ENCODE peak calls at places on chromosomes 7 and 10, in seven cellular contexts. I is mesenchymal stem cell, G is H9, M is neuronal stem cell, U is mesendoderm, R is trophoblast cell, Q is H1. O is an unnamed sample.

GRCh38 chr7:47636111-47636692 is 54.3 kb upstream of the TNS3 start:
- DNase-seq in I (no peak), G (no peak), M (no peak), U (no peak), R (no peak), Q (no peak), O (no peak)

GRCh38 chr7:141585592-141586510 is 34.6 kb downstream of the AGK start:
- DNase-seq in I (peak; percentile 94), G (no peak), M (no peak), U (peak; percentile 76), R (peak; percentile 27), Q (no peak), O (peak; percentile 95)

GRCh38 chr10:23193435-23194074 is 1.4 kb downstream of the PTF1A start:
- DNase-seq in I (no peak), G (no peak), M (no peak), U (no peak), R (no peak), Q (no peak), O (no peak)

GRCh38 chr7:102111758-102112119 is 174.9 kb upstream of the SH2B2 start:
- DNase-seq in I (no peak), G (peak; percentile 53), M (no peak), U (no peak), R (no peak), Q (no peak), O (no peak)

GRCh38 chr10:103069453-103070331 is 123.4 kb downstream of the NT5C2 start:
- DNase-seq in I (peak; percentile 60), G (peak; percentile 69), M (peak; percentile 42), U (peak; percentile 70), R (peak; percentile 69), Q (peak; percentile 83), O (peak; percentile 68)

GRCh38 chr7:113652501-113652900 is 266.3 kb downstream of the PPP1R3A start:
- DNase-seq in I (no peak), G (no peak), M (no peak), U (no peak), R (no peak), Q (no peak), O (peak; percentile 11)

GRCh38 chr7:100016209-100016901 is 959 bp downstream of the ZKSCAN1 start:
- DNase-seq in I (peak; percentile 42), G (no peak), M (no peak), U (no peak), R (no peak), Q (no peak), O (no peak)

GRCh38 chr10:21528452-21529235 is 3.2 kb upstream of the SKIDA1 start:
- DNase-seq in I (peak; percentile 56), G (no peak), M (no peak), U (peak; percentile 60), R (no peak), Q (no peak), O (no peak)

GRCh38 chr10:49076741-49077521 is 38.4 kb downstream of the VSTM4 start:
- DNase-seq in I (no peak), G (no peak), M (no peak), U (no peak), R (no peak), Q (peak; percentile 17), O (no peak)

GRCh38 chr7:4833691-4834600 is 27.9 kb downstream of the PAPOLB start:
- DNase-seq in I (no peak), G (no peak), M (no peak), U (no peak), R (no peak), Q (no peak), O (no peak)

GRCh38 chr7:71687831-71688599 is 556.1 kb downstream of the GALNT17 start:
- DNase-seq in I (no peak), G (no peak), M (no peak), U (no peak), R (no peak), Q (no peak), O (no peak)

GRCh38 chr10:6530211-6530840 is 49.8 kb downstream of the PRKCQ start:
- DNase-seq in I (no peak), G (no peak), M (no peak), U (no peak), R (no peak), Q (no peak), O (no peak)

GRCh38 chr7:75869776-75870379 is 9.0 kb upstream of the RHBDD2 start:
- DNase-seq in I (no peak), G (no peak), M (no peak), U (no peak), R (no peak), Q (no peak), O (no peak)

GRCh38 chr10:121607310-121608055 is 9.2 kb upstream of the FGFR2 start:
- DNase-seq in I (no peak), G (no peak), M (no peak), U (no peak), R (no peak), Q (no peak), O (no peak)

GRCh38 chr10:119207713-119208552 is 562 bp downstream of the GRK5 start:
- DNase-seq in I (peak; percentile 76), G (no peak), M (peak; percentile 58), U (no peak), R (peak; percentile 57), Q (peak; percentile 81), O (peak; percentile 62)

GRCh38 chr10:34638405-34639054 is 176.6 kb downstream of the PARD3 start:
- DNase-seq in I (peak; percentile 79), G (peak; percentile 75), M (peak; percentile 76), U (peak; percentile 81), R (peak; percentile 67), Q (peak; percentile 87), O (peak; percentile 88)

GRCh38 chr10:124048371-124049290 is 44.8 kb downstream of the CHST15 start:
- DNase-seq in I (peak; percentile 27), G (no peak), M (no peak), U (no peak), R (no peak), Q (no peak), O (no peak)

GRCh38 chr10:22389856-22390589 is 44.7 kb downstream of the SPAG6 start:
- DNase-seq in I (no peak), G (no peak), M (no peak), U (peak; percentile 26), R (no peak), Q (no peak), O (no peak)

GRCh38 chr7:43873300-43873699 is 4.0 kb upstream of the MRPS24 start:
- DNase-seq in I (peak; percentile 43), G (no peak), M (no peak), U (no peak), R (no peak), Q (no peak), O (peak; percentile 87)

GRCh38 chr7:116213361-116214155 is 3.2 kb downstream of the TES start:
- DNase-seq in I (peak; percentile 62), G (no peak), M (no peak), U (no peak), R (no peak), Q (no peak), O (no peak)

DNA sequence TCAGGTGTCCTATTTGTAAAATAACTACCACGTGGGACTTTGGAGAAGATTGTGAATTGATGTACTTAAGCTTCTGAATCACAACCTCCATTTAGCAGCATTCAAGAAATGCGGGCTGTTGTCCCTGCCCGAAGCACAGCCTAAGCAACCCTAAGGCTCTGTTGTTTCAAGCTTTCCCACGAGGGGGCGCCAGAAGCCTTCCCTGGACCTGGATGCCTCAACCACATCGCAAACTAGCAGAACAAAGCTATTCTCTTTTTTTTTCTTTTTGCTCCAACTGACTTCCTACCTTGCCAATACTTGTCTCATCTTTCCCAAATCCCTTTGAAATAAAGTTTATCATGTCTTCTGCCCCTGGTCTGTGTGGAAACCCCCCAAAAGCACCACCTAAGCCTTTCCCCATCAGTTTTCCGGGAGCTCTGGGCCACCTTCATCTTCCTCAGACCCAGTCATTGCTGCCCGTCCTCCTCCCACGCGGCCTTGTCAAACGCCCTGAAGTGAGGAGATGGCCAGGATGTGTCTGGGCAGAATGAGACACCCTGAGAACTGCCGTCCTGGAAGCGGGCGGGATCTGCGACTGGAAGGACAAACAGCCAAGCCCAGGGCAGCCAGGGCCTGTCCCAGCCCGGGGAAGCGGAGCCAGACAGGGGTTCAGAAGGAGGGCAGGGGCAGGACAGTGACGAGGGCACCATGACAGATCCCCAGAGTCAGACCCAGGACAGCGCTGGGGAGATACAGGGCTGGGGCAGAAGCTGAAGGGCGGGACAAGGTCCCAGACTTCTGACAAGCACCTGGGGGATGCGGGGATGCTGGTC is 112.7 kb downstream of the SLIT1 start:
- DNase-seq in I (peak; percentile 70), G (peak; percentile 85), M (peak; percentile 84), U (peak; percentile 81), R (peak; percentile 90), Q (peak; percentile 98), O (peak; percentile 71)
- H2BK5ac ChIP-seq in I (no peak overlapping the region), G (no peak overlapping the region), M (no peak overlapping the region), U (no peak overlapping the region), R (no peak overlapping the region), Q (no peak overlapping the region), O (no peak overlapping the region)

GRCh38 chr7:135352285-135352684 is 118.6 kb downstream of the STRA8 start:
- DNase-seq in I (no peak), G (no peak), M (no peak), U (no peak), R (no peak), Q (no peak), O (no peak)

GRCh38 chr7:135359633-135360032 is 126.0 kb downstream of the STRA8 start:
- DNase-seq in I (no peak), G (no peak), M (no peak), U (no peak), R (no peak), Q (no peak), O (no peak)

GRCh38 chr7:135349746-135350145 is 116.1 kb downstream of the STRA8 start:
- DNase-seq in I (no peak), G (no peak), M (no peak), U (no peak), R (no peak), Q (no peak), O (peak; percentile 67)

GRCh38 chr7:135353832-135354231 is 120.2 kb downstream of the STRA8 start:
- DNase-seq in I (peak; percentile 2), G (no peak), M (no peak), U (no peak), R (peak; percentile 32), Q (no peak), O (no peak)

GRCh38 chr7:135355377-135356048 is 121.9 kb downstream of the STRA8 start:
- DNase-seq in I (no peak), G (no peak), M (no peak), U (no peak), R (peak; percentile 15), Q (no peak), O (no peak)
- H2BK5ac ChIP-seq in I (no peak overlapping the region), G (no peak overlapping the region), M (no peak overlapping the region), U (no peak overlapping the region), R (no peak overlapping the region), Q (no peak overlapping the region), O (no peak overlapping the region)

GRCh38 chr7:23888958-23889357 is 178.9 kb downstream of the STK31 start:
- DNase-seq in I (no peak), G (no peak), M (no peak), U (no peak), R (no peak), Q (no peak), O (no peak)
- H2BK5ac ChIP-seq in I (no peak overlapping the region), G (no peak overlapping the region), M (no peak overlapping the region), U (no peak overlapping the region), R (no peak overlapping the region), Q (no peak overlapping the region), O (no peak overlapping the region)

GRCh38 chr10:77784856-77785255 is 141.7 kb downstream of the DLG5 start:
- DNase-seq in I (peak; percentile 81), G (no peak), M (no peak), U (no peak), R (no peak), Q (no peak), O (peak; percentile 94)
- H2BK5ac ChIP-seq in I (no peak overlapping the region), G (no peak overlapping the region), M (no peak overlapping the region), U (no peak overlapping the region), R (no peak overlapping the region), Q (no peak overlapping the region), O (no peak overlapping the region)

O was measured in IMR-90.